ENCODE peak calls at places on chromosomes 13 and 19, in eight cellular contexts. H is H1, P is breast epithelium, T is IMR-90, V is transverse colon, I is ovary, E is adrenal gland, B is tibial nerve. J is an unnamed sample. For H3K27me3, the result is how much of the 10 kb centered on the place peaks cover.

GRCh38 chr19:41457241-41457640 is 14.3 kb downstream of the ERICH4 start:
- DNase-seq in H (no peak), P (no peak), T (no peak), V (no peak), I (no peak), E (no peak), B (no peak), J (no peak)

GRCh38 chr19:51830263-51830662 is 35.3 kb downstream of the FPR3 start:
- DNase-seq in H (no peak), P (no peak), T (no peak), V (no peak), I (no peak), E (no peak), B (no peak), J (no peak)

GRCh38 chr19:4063369-4064072 is 3.2 kb downstream of the ZBTB7A start:
- DNase-seq in H (no peak), P (no peak), T (no peak), V (peak), I (no peak), E (no peak), B (no peak), J (no peak)

GRCh38 chr19:3599776-3600183 is 6.9 kb downstream of the TBXA2R start:
- DNase-seq in H (no peak), P (no peak), T (no peak), V (no peak), I (no peak), E (peak), B (no peak), J (no peak)

GRCh38 chr13:24341439-24341838 is 32.1 kb downstream of the C1QTNF9 start:
- DNase-seq in H (no peak), P (no peak), T (peak), V (no peak), I (no peak), E (no peak), B (no peak), J (no peak)

GRCh38 chr13:79457948-79458347 is 23.0 kb upstream of the NDFIP2 start:
- DNase-seq in H (no peak), P (no peak), T (peak), V (no peak), I (no peak), E (no peak), B (no peak), J (no peak)

GRCh38 chr13:76053181-76053580 is 417.1 kb downstream of the LMO7 start:
- DNase-seq in H (no peak), P (no peak), T (no peak), V (no peak), I (no peak), E (no peak), B (no peak), J (no peak)

GRCh38 chr13:59643906-59644626 is 519.7 kb downstream of the DIAPH3 start:
- DNase-seq in H (no peak), P (peak), T (no peak), V (no peak), I (no peak), E (no peak), B (no peak), J (no peak)

GRCh38 chr19:10580979-10581631 is 6.0 kb downstream of the AP1M2 start:
- DNase-seq in H (peak), P (peak), T (peak), V (peak), I (peak), E (peak), B (peak), J (peak)

GRCh38 chr13:113138792-113139551 is 16.4 kb downstream of the F10 start:
- DNase-seq in H (no peak), P (no peak), T (no peak), V (no peak), I (peak), E (no peak), B (no peak), J (no peak)

GRCh38 chr19:55188620-55189019 is 8.5 kb upstream of the SYT5 start:
- DNase-seq in H (no peak), P (no peak), T (no peak), V (no peak), I (no peak), E (no peak), B (no peak), J (no peak)

GRCh38 chr13:75544681-75545333 is 4.8 kb upstream of the UCHL3 start:
- DNase-seq in H (no peak), P (peak), T (peak), V (no peak), I (no peak), E (no peak), B (no peak), J (no peak)

GRCh38 chr19:12090807-12091206 is 26.3 kb downstream of the ZNF844 start:
- DNase-seq in H (no peak), P (peak), T (peak), V (peak), I (peak), E (peak), B (no peak), J (no peak)

GRCh38 chr13:35727881-35728280 is 251.4 kb upstream of the MAB21L1 start:
- DNase-seq in H (no peak), P (no peak), T (no peak), V (no peak), I (no peak), E (no peak), B (no peak), J (no peak)

GRCh38 chr13:66492479-66492878 is 737.7 kb downstream of the PCDH9 start:
- DNase-seq in H (no peak), P (no peak), T (no peak), V (no peak), I (no peak), E (no peak), B (no peak), J (no peak)

GRCh38 chr13:38223093-38223492 is 126.6 kb upstream of the UFM1 start:
- DNase-seq in H (peak), P (no peak), T (peak), V (no peak), I (no peak), E (no peak), B (no peak), J (no peak)

GRCh38 chr19:16931306-16931705 is 42.5 kb downstream of the F2RL3 start:
- DNase-seq in H (no peak), P (no peak), T (no peak), V (no peak), I (no peak), E (no peak), B (no peak), J (no peak)

GRCh38 chr13:32205426-32206096 is 109.6 kb downstream of the ZAR1L start:
- DNase-seq in H (no peak), P (no peak), T (peak), V (no peak), I (no peak), E (no peak), B (no peak), J (no peak)

GRCh38 chr13:75637101-75637774 is 1.1 kb downstream of the LMO7 start:
- DNase-seq in H (no peak), P (no peak), T (no peak), V (no peak), I (no peak), E (no peak), B (no peak), J (no peak)

GRCh38 chr13:24618219-24618955 is 61.8 kb upstream of the ATP12A start:
- DNase-seq in H (no peak), P (peak), T (no peak), V (peak), I (no peak), E (no peak), B (no peak), J (no peak)

GRCh38 chr13:87080100-87080779 is 590.9 kb upstream of the SLITRK5 start:
- DNase-seq in H (no peak), P (no peak), T (no peak), V (no peak), I (no peak), E (no peak), B (no peak), J (no peak)

GRCh38 chr19:12828494-12828893 is 5.9 kb downstream of the RTBDN start:
- DNase-seq in H (no peak), P (no peak), T (no peak), V (peak), I (peak), E (no peak), B (no peak), J (no peak)

GRCh38 chr19:13079542-13079986 is 23.1 kb downstream of the LYL1 start:
- DNase-seq in H (no peak), P (no peak), T (peak), V (peak), I (peak), E (no peak), B (no peak), J (no peak)

GRCh38 chr19:55580628-55581144 is at the start of gene ZNF579:
- DNase-seq in H (no peak), P (peak), T (peak), V (peak), I (peak), E (peak), B (peak), J (no peak)

GRCh38 chr19:2095338-2095938 is 688 bp downstream of the MOB3A start:
- DNase-seq in H (no peak), P (no peak), T (no peak), V (peak), I (peak), E (no peak), B (no peak), J (no peak)

GRCh38 chr19:39506944-39507714 is 7.8 kb upstream of the SELENOV start:
- DNase-seq in H (peak), P (no peak), T (peak), V (no peak), I (peak), E (no peak), B (no peak), J (no peak)
- H3K27me3 ChIP-seq in H (half or more), P (under half), T (under half), V (half or more), I (under half), E (half or more), B (under half), J (under half)

DNA sequence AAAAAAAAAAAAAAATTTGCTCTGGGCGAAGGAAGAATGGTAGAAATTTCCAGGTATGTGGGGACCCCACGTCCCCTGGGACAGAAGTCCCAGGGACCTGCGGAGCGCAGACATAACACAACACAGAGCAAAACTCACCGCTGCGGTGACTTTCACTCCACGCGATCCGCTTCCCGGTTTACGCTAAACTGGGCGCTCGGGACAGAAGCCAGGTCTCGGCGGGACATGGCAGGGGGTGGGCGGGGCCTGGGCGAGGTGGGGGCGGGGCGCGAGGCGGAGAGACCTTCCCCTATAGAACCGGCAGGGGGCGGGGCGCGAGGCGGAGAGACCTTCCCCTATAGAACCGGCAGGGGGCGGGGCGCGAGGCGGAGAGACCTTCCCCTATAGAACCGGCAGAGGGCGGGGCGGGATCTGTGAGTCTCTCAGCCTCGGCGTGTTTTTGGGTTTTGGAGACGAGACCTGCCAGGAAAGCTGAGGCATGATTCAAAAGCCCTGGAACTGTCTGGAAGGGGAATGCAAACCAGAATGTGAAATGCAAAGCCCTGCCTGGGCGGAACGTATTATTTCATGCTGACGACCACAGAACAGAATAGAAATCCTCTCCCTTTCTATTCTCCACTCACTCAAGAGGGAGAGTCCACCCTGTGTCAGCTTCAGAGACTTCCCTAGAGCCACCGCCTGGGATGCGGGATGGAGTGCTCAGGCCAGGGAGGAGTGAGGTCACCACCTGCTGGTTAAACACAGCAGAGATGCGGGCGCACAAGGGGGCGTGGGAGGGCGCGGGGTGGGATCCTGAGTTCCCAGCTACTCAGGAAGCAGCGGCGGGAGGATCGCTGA is 20.2 kb upstream of the ERVV-1 start:
- DNase-seq in H (no peak), P (peak), T (peak), V (peak), I (peak), E (peak), B (peak), J (no peak)
- TF ChIP-seq POLR2A in H (no peak), P (no peak), T (no peak), V (no peak), I (no peak), E (no peak), B (peak), J (no peak)

DNA sequence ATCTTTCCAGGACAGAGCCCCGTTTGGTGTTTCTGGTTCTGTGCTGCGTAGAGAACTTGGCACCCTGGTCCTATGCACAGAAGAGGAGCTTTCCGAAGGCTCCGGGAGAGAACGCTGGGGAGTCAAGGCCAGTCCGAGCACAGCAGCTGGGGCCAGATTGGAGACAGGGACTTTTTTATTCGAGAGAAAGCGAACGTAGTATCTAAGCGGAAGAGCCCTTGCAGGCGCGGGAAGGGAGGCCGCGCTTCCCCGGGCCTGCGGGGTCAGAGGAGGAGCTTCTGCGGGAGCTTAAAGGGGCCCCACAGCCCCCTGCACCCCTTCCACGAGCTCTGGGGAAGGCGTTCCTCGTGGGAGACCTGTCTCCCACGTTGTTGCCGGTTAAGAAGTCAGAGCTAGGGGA is 48.6 kb upstream of the ARHGEF7 start:
- DNase-seq in H (no peak), P (no peak), T (no peak), V (no peak), I (peak), E (peak), B (no peak), J (no peak)
- H3K4me3 ChIP-seq in H (peak), P (no peak), T (no peak), V (no peak), I (no peak), E (peak), B (no peak), J (peak)

GRCh38 chr19:28445826-28446225 is 767.1 kb downstream of the UQCRFS1 start:
- DNase-seq in H (no peak), P (no peak), T (no peak), V (no peak), I (no peak), E (no peak), B (no peak), J (no peak)
- H3K27me3 ChIP-seq in H (under half), P (under half), T (under half), V (under half), I (under half), E (under half), B (under half), J (under half)

GRCh38 chr19:36009220-36009619 is 607 bp upstream of the SYNE4 start:
- DNase-seq in H (no peak), P (peak), T (peak), V (peak), I (peak), E (peak), B (peak), J (no peak)

GRCh38 chr19:36006955-36007354 is 1.7 kb downstream of the SYNE4 start:
- DNase-seq in H (no peak), P (no peak), T (no peak), V (no peak), I (no peak), E (no peak), B (no peak), J (no peak)

GRCh38 chr19:36009633-36010379 is 1.2 kb upstream of the SYNE4 start:
- DNase-seq in H (no peak), P (no peak), T (no peak), V (no peak), I (no peak), E (no peak), B (no peak), J (no peak)

GRCh38 chr19:36010402-36010801 is 1.8 kb upstream of the SYNE4 start:
- DNase-seq in H (no peak), P (no peak), T (no peak), V (no peak), I (peak), E (no peak), B (no peak), J (no peak)

GRCh38 chr19:36008336-36008978 is at the start of gene SYNE4:
- DNase-seq in H (no peak), P (peak), T (no peak), V (peak), I (peak), E (no peak), B (no peak), J (no peak)
- TF ChIP-seq POLR2A in H (no peak), P (no peak), T (no peak), V (peak), I (no peak), E (no peak), B (no peak), J (no peak)

GRCh38 chr19:934865-935422 is 9.1 kb downstream of the ARID3A start:
- DNase-seq in H (no peak), P (peak), T (peak), V (peak), I (peak), E (peak), B (peak), J (no peak)
- H3K4me3 ChIP-seq in H (no peak), P (peak), T (no peak), V (no peak), I (no peak), E (no peak), B (no peak), J (peak)

GRCh38 chr13:30906411-30906990 is 430 bp downstream of the MEDAG start:
- DNase-seq in H (no peak), P (no peak), T (no peak), V (no peak), I (peak), E (no peak), B (no peak), J (no peak)
- H3K27me3 ChIP-seq in H (under half), P (under half), T (under half), V (half or more), I (under half), E (under half), B (under half), J (under half)

GRCh38 chr13:108193806-108194205 is 21.5 kb downstream of the LIG4 start:
- DNase-seq in H (no peak), P (no peak), T (no peak), V (no peak), I (no peak), E (no peak), B (no peak), J (no peak)

GRCh38 chr13:108190897-108191296 is 24.4 kb downstream of the LIG4 start:
- DNase-seq in H (no peak), P (no peak), T (no peak), V (no peak), I (no peak), E (no peak), B (no peak), J (no peak)

GRCh38 chr13:108195146-108195545 is 20.2 kb downstream of the LIG4 start:
- DNase-seq in H (no peak), P (no peak), T (peak), V (no peak), I (no peak), E (no peak), B (no peak), J (no peak)

GRCh38 chr13:108195861-108196260 is 19.5 kb downstream of the LIG4 start:
- DNase-seq in H (no peak), P (no peak), T (no peak), V (no peak), I (no peak), E (no peak), B (no peak), J (no peak)

DNA sequence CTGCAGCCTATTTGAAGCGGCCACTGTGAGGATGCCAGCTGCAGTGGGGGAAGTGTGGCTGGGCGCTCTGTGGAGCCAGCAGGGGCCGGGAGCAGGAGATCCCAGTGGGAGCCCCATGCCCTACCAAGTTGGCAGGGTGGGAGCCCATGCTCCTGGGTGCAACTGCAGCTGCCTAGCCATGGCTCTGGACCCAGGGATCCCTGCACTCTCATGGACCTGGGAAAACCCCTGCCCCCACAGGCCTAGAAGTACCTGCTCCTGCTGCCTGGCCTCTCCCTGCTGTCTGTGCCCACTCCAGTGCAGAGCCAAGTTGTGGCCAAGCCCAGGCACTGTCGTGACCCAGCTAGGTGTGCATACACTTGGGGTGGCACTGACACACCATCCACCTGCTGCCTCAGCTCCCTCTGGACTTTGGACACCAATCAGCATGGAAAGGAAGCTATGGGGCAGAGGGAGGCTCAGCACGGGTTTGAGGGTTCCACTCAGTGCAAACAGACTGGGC is 20.9 kb downstream of the LIG4 start:
- DNase-seq in H (no peak), P (no peak), T (no peak), V (no peak), I (no peak), E (no peak), B (no peak), J (no peak)
- TF ChIP-seq POLR2A in H (no peak), P (no peak), T (no peak), V (no peak), I (no peak), E (no peak), B (no peak), J (no peak)

J was measured in esophagus squamous epithelium.